ENCODE peak calls at places on chromosomes 3 and 15, in six cellular contexts. M, A, U, P, N and X are unnamed samples.

GRCh38 chr3:99767341-99767740 is 50.3 kb upstream of the CMSS1 start:
- DNase-seq in M (no peak), A (no peak), U (no peak), P (peak; percentile 80), N (no peak), X (no peak)

GRCh38 chr3:53938645-53939044 is 47.0 kb upstream of the SELENOK start:
- DNase-seq in M (no peak), A (peak; percentile 72), U (no peak), P (peak; percentile 49), N (no peak), X (peak; percentile 75)

GRCh38 chr15:75822685-75823278 is 20.5 kb upstream of the UBE2Q2 start:
- DNase-seq in M (no peak), A (no peak), U (no peak), P (no peak), N (no peak), X (no peak)

GRCh38 chr3:101827211-101828174 is 21.8 kb upstream of the NFKBIZ start:
- DNase-seq in M (peak; percentile 60), A (peak; percentile 80), U (peak; percentile 77), P (peak; percentile 58), N (peak; percentile 77), X (peak; percentile 78)

GRCh38 chr15:57922780-57923179 is 142.7 kb downstream of the ALDH1A2 start:
- DNase-seq in M (no peak), A (peak; percentile 44), U (peak; percentile 94), P (no peak), N (peak; percentile 79), X (peak; percentile 67)

GRCh38 chr15:74680461-74680860 is 15.4 kb downstream of the EDC3 start:
- DNase-seq in M (no peak), A (no peak), U (no peak), P (no peak), N (no peak), X (peak; percentile 39)

GRCh38 chr3:149547954-149548728 is 73.6 kb downstream of the TM4SF4 start:
- DNase-seq in M (no peak), A (peak; percentile 90), U (peak; percentile 66), P (peak; percentile 90), N (no peak), X (peak; percentile 92)

GRCh38 chr15:71291723-71292122 is 176.5 kb downstream of the THSD4 start:
- DNase-seq in M (no peak), A (no peak), U (no peak), P (no peak), N (no peak), X (no peak)

GRCh38 chr3:164408356-164408755 is 669.9 kb downstream of the SI start:
- DNase-seq in M (no peak), A (no peak), U (no peak), P (no peak), N (no peak), X (no peak)

GRCh38 chr3:43894176-43895049 is 203.7 kb downstream of the ABHD5 start:
- DNase-seq in M (no peak), A (peak; percentile 69), U (no peak), P (peak; percentile 71), N (peak; percentile 70), X (peak; percentile 73)

GRCh38 chr3:16462679-16463078 is 50.8 kb downstream of the RFTN1 start:
- DNase-seq in M (no peak), A (no peak), U (no peak), P (no peak), N (no peak), X (no peak)

GRCh38 chr15:78931439-78931981 is 13.3 kb downstream of the CTSH start:
- DNase-seq in M (no peak), A (no peak), U (no peak), P (no peak), N (no peak), X (no peak)
- H3K4me3 ChIP-seq in M (no peak overlapping the region), A (no peak overlapping the region), U (no peak overlapping the region), P (no peak overlapping the region), N (no peak overlapping the region), X (no peak overlapping the region)

DNA sequence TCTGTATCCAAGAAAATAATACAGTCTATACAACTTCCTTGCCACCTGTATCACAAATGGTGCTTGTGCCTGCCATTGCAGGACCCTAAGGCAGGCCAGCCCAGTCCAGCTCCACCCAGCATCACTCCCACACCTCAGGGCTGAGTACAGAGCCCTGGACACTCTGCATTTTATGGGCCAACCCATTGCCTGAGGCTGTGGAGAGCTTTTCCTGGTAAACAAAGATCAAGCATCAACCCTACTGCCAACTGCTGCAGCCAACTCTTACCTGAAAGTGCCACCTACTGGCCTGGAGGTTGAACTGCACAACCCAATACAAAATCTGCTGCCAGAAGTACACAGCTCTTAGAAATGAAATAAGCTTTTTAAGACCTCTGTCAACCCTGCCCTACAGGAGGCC is 1082.2 kb downstream of the NAALADL2 start:
- DNase-seq in M (no peak), A (peak; percentile 21), U (peak; percentile 54), P (no peak), N (no peak), X (peak; percentile 8)
- TF ChIP-seq CTCF in M (peak; percentile 11), A (peak; percentile 46), U (peak; percentile 52), P (peak; percentile 22), N (no peak), X (peak; percentile 38)

GRCh38 chr3:126891141-126891540 is 91.8 kb upstream of the PLXNA1 start:
- DNase-seq in M (no peak), A (no peak), U (no peak), P (no peak), N (no peak), X (no peak)

GRCh38 chr3:126887686-126888085 is 95.2 kb upstream of the PLXNA1 start:
- DNase-seq in M (no peak), A (no peak), U (peak; percentile 9), P (no peak), N (no peak), X (no peak)

GRCh38 chr3:126891791-126892190 is 91.1 kb upstream of the PLXNA1 start:
- DNase-seq in M (no peak), A (no peak), U (peak; percentile 37), P (no peak), N (no peak), X (no peak)

GRCh38 chr3:126888186-126888760 is 94.6 kb upstream of the PLXNA1 start:
- DNase-seq in M (no peak), A (no peak), U (no peak), P (no peak), N (no peak), X (no peak)

GRCh38 chr3:126889276-126890201 is 93.4 kb upstream of the PLXNA1 start:
- DNase-seq in M (no peak), A (no peak), U (peak; percentile 24), P (no peak), N (no peak), X (no peak)
- H3K4me3 ChIP-seq in M (no peak overlapping the region), A (no peak overlapping the region), U (no peak overlapping the region), P (no peak overlapping the region), N (no peak overlapping the region), X (no peak overlapping the region)

DNA sequence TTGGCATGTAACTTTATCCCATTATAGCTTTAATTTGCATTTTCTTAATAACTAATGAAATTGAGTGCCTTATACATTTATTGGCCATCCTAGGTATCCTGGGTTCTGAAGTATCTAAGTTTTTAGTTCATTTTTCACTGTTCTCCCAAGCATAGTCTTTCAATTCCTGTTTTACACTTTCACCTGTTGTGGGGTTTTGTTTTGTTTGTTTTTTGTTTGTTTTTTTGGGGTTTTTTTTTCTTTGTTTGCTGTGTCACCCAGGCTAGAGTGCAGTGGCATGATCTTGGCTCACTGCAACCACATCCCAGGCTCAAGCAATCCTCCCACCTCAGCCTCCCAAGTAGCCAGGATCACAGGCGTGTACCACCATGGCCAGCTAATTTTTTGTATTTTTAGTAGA is 83.1 kb upstream of the GADL1 start:
- DNase-seq in M (no peak), A (no peak), U (no peak), P (no peak), N (no peak), X (no peak)
- TF ChIP-seq CTCF in M (no peak), A (no peak), U (no peak), P (no peak), N (no peak), X (no peak)